ENCODE peak calls at places on chromosome 17, in ten cellular contexts. W is CD8-positive, alpha-beta T cell; T is NCI-H82; P is NCI-H1092; L is psoas muscle; O is ascending aorta; G is SW 1271; X is mucosa of gallbladder; A is HS-27A; Z is kidney tubule cell. Y is an unnamed sample.

GRCh38 chr17:65074778-65075250 is 18.3 kb upstream of the GNA13 start:
- DNase-seq in W (no peak), T (no peak), P (no peak), L (peak), O (no peak), G (no peak), X (peak), A (no peak), Z (no peak), Y (no peak)

GRCh38 chr17:62781826-62782225 is 26.3 kb downstream of the MARCHF10 start:
- DNase-seq in W (no peak), T (no peak), P (no peak), L (no peak), O (no peak), G (no peak), X (no peak), A (no peak), Z (peak), Y (no peak)

GRCh38 chr17:28327709-28328108 is 7.6 kb downstream of the IFT20 start:
- DNase-seq in W (no peak), T (peak), P (no peak), L (no peak), O (no peak), G (no peak), X (no peak), A (no peak), Z (no peak), Y (no peak)

GRCh38 chr17:78412403-78412802 is 34.0 kb downstream of the PGS1 start:
- DNase-seq in W (no peak), T (peak), P (no peak), L (peak), O (no peak), G (no peak), X (no peak), A (no peak), Z (peak), Y (no peak)

GRCh38 chr17:34781071-34781470 is 180.2 kb downstream of the CCT6B start:
- DNase-seq in W (no peak), T (peak), P (no peak), L (no peak), O (no peak), G (no peak), X (no peak), A (no peak), Z (no peak), Y (no peak)

GRCh38 chr17:72972263-72972951 is 120.1 kb downstream of the SLC39A11 start:
- DNase-seq in W (no peak), T (no peak), P (peak), L (no peak), O (no peak), G (no peak), X (no peak), A (no peak), Z (no peak), Y (no peak)

GRCh38 chr17:2057130-2057713 is 2.3 kb downstream of the HIC1 start:
- DNase-seq in W (no peak), T (no peak), P (no peak), L (peak), O (no peak), G (no peak), X (no peak), A (no peak), Z (no peak), Y (no peak)

GRCh38 chr17:35243459-35244204 is 760 bp downstream of the SLFN5 start:
- DNase-seq in W (peak), T (no peak), P (no peak), L (peak), O (peak), G (no peak), X (peak), A (no peak), Z (peak), Y (no peak)

GRCh38 chr17:11986939-11987329 is 10.3 kb downstream of the ZNF18 start:
- DNase-seq in W (no peak), T (peak), P (no peak), L (no peak), O (no peak), G (no peak), X (no peak), A (peak), Z (peak), Y (no peak)

GRCh38 chr17:46011711-46012505 is 12.9 kb downstream of the STH start:
- DNase-seq in W (no peak), T (no peak), P (no peak), L (no peak), O (no peak), G (no peak), X (no peak), A (no peak), Z (no peak), Y (no peak)

GRCh38 chr17:30372755-30373154 is 6.0 kb upstream of the CPD start:
- DNase-seq in W (no peak), T (no peak), P (no peak), L (no peak), O (no peak), G (peak), X (no peak), A (no peak), Z (peak), Y (no peak)